ENCODE peak calls at places on chromosomes 1 and 21, in four cellular contexts. H, V, O and F are unnamed samples.

GRCh38 chr1:214603819-214604252 is 841 bp downstream of the CENPF start:
- DNase-seq in H (no peak), V (no peak), O (no peak), F (no peak)

GRCh38 chr21:34800797-34801518 is 132.2 kb downstream of the CLIC6 start:
- DNase-seq in H (peak; percentile 42), V (peak; percentile 71), O (no peak), F (no peak)

GRCh38 chr1:183873642-183874041 is 68.7 kb downstream of the RGL1 start:
- DNase-seq in H (no peak), V (no peak), O (no peak), F (no peak)

GRCh38 chr1:229108598-229109201 is 162.2 kb upstream of the RAB4A start:
- DNase-seq in H (no peak), V (no peak), O (no peak), F (no peak)

GRCh38 chr1:6872573-6873261 is 87.5 kb downstream of the CAMTA1 start:
- DNase-seq in H (no peak), V (peak; percentile 60), O (no peak), F (no peak)

GRCh38 chr1:15411593-15412487 is 2.2 kb downstream of the EFHD2 start:
- DNase-seq in H (no peak), V (peak; percentile 59), O (peak; percentile 65), F (no peak)

GRCh38 chr1:25246600-25247023 is 642 bp downstream of the RSRP1 start:
- DNase-seq in H (peak; percentile 29), V (no peak), O (peak; percentile 72), F (peak; percentile 40)

GRCh38 chr1:201593200-201593828 is 54.4 kb downstream of the NAV1 start:
- DNase-seq in H (peak; percentile 88), V (peak; percentile 88), O (peak; percentile 64), F (peak; percentile 80)

GRCh38 chr1:187819081-187819480 is 990.3 kb downstream of the PLA2G4A start:
- DNase-seq in H (no peak), V (peak; percentile 13), O (no peak), F (no peak)

GRCh38 chr1:65105596-65105995 is 42.4 kb upstream of the AK4 start:
- DNase-seq in H (no peak), V (peak; percentile 14), O (no peak), F (no peak)

GRCh38 chr1:214664656-214665433 is 61.9 kb downstream of the CENPF start:
- DNase-seq in H (no peak), V (peak; percentile 67), O (no peak), F (no peak)

GRCh38 chr1:212119397-212119837 is 83.9 kb downstream of the DTL start:
- DNase-seq in H (no peak), V (peak; percentile 10), O (peak; percentile 90), F (no peak)

GRCh38 chr1:35557118-35557610 is at the start of gene KIAA0319L:
- DNase-seq in H (peak; percentile 96), V (no peak), O (peak; percentile 94), F (peak; percentile 77)

GRCh38 chr1:193069748-193070394 is 10.5 kb downstream of the RO60 start:
- DNase-seq in H (no peak), V (no peak), O (no peak), F (peak; percentile 7)

GRCh38 chr1:202170726-202171125 is 10.3 kb upstream of the PTPN7 start:
- DNase-seq in H (no peak), V (no peak), O (no peak), F (no peak)